ENCODE peak calls at places on chromosome 2, in five cellular contexts. T is AG10803, G is right lobe of liver, K is SK-MEL-5, O is neuronal stem cell. V is an unnamed sample.

GRCh38 chr2:122955761-122956160 is 1069.3 kb upstream of the CNTNAP5 start:
- DNase-seq in T (no peak), G (no peak), K (no peak), O (no peak), V (no peak)

GRCh38 chr2:33522571-33522970 is 46.1 kb downstream of the RASGRP3 start:
- DNase-seq in T (peak), G (no peak), K (no peak), O (no peak), V (no peak)

GRCh38 chr2:131105950-131106801 is 1.0 kb downstream of the PLEKHB2 start:
- DNase-seq in T (peak), G (peak), K (peak), O (no peak), V (no peak)

GRCh38 chr2:8565399-8566154 is 116.3 kb upstream of the ID2 start:
- DNase-seq in T (no peak), G (no peak), K (no peak), O (no peak), V (no peak)

GRCh38 chr2:19020144-19021099 is 338.0 kb downstream of the OSR1 start:
- DNase-seq in T (no peak), G (no peak), K (no peak), O (no peak), V (no peak)

GRCh38 chr2:105417789-105418475 is 19.1 kb upstream of the FHL2 start:
- DNase-seq in T (peak), G (no peak), K (no peak), O (no peak), V (no peak)

GRCh38 chr2:114354199-114354598 is 88.2 kb upstream of the DPP10 start:
- DNase-seq in T (no peak), G (no peak), K (no peak), O (no peak), V (no peak)

GRCh38 chr2:72325592-72326422 is 178.1 kb upstream of the CYP26B1 start:
- DNase-seq in T (no peak), G (peak), K (peak), O (peak), V (no peak)

GRCh38 chr2:223641062-223641461 is 38.9 kb upstream of the SCG2 start:
- DNase-seq in T (peak), G (no peak), K (no peak), O (no peak), V (no peak)

GRCh38 chr2:229539628-229540027 is 174.7 kb downstream of the DNER start:
- DNase-seq in T (no peak), G (no peak), K (no peak), O (no peak), V (no peak)

GRCh38 chr2:232659359-232659758 is 26.0 kb downstream of the EFHD1 start:
- DNase-seq in T (peak), G (no peak), K (no peak), O (no peak), V (no peak)

GRCh38 chr2:239466755-239467271 is 66.0 kb upstream of the HDAC4 start:
- DNase-seq in T (no peak), G (no peak), K (no peak), O (no peak), V (no peak)

V was measured in Panc1.